ENCODE peak calls at places on chromosomes 3 and 15, in five cellular contexts. C is A549, O is HepG2, Q is IMR-90, K is HCT116. W is an unnamed sample. For H3K4me1, the result is how much of the 10 kb centered on the place peaks cover.

GRCh38 chr15:59830873-59831272 is 141.8 kb upstream of the BNIP2 start:
- DNase-seq in C (no peak), Q (no peak), K (no peak), O (no peak), W (no peak)

GRCh38 chr15:82624008-82624407 is 23.2 kb downstream of the CPEB1 start:
- DNase-seq in Q (no peak), O (no peak), K (no peak), C (no peak), W (no peak)

GRCh38 chr15:91852741-91853500 is 587 bp upstream of the SLCO3A1 start:
- DNase-seq in C (peak), O (peak), K (no peak), Q (peak), W (peak)

GRCh38 chr3:8970971-8971589 is 7.8 kb upstream of the RAD18 start:
- DNase-seq in C (peak), O (peak), Q (peak), K (peak), W (peak)

GRCh38 chr3:38842266-38842965 is 26.4 kb upstream of the SCN10A start:
- DNase-seq in O (no peak), K (no peak), C (no peak), Q (no peak), W (no peak)

GRCh38 chr3:147529551-147529950 is 120.4 kb downstream of the ZIC1 start:
- DNase-seq in Q (no peak), O (no peak), K (no peak), C (no peak), W (no peak)

GRCh38 chr3:133474251-133474801 is 74.5 kb downstream of the BFSP2 start:
- DNase-seq in O (no peak), K (no peak), C (no peak), Q (peak), W (no peak)

GRCh38 chr15:41878355-41878699 is 15.5 kb downstream of the SPTBN5 start:
- DNase-seq in C (no peak), K (no peak), O (no peak), Q (no peak), W (no peak)

GRCh38 chr15:25242166-25242879 is 196.5 kb downstream of the UBE3A start:
- DNase-seq in C (no peak), O (no peak), Q (no peak), K (no peak), W (no peak)

GRCh38 chr15:65516997-65517865 is at the start of gene DPP8:
- DNase-seq in Q (peak), C (peak), O (peak), K (peak), W (peak)

GRCh38 chr15:65509321-65509720 is 8.2 kb downstream of the DPP8 start:
- DNase-seq in C (no peak), O (no peak), Q (no peak), K (no peak), W (no peak)

GRCh38 chr15:65517866-65518207 is 348 bp upstream of the DPP8 start:
- DNase-seq in O (no peak), K (no peak), Q (no peak), C (no peak), W (no peak)

GRCh38 chr15:65512189-65512588 is 5.3 kb downstream of the DPP8 start:
- DNase-seq in O (no peak), K (no peak), C (no peak), Q (no peak), W (no peak)

GRCh38 chr15:65512807-65513416 is 4.6 kb downstream of the DPP8 start:
- DNase-seq in Q (no peak), C (no peak), K (no peak), O (no peak), W (no peak)
- H3K4me1 ChIP-seq in Q (under half), C (under half), K (under half), O (under half), W (under half)

GRCh38 chr3:59606638-59607262 is 556.9 kb upstream of the CFAP20DC start:
- DNase-seq in K (no peak), O (no peak), Q (no peak), C (no peak), W (peak)
- TF ChIP-seq RAD21 in K (no peak), O (no peak), Q (no peak), C (no peak), W (no peak)

GRCh38 chr3:5428607-5429516 is 241.4 kb downstream of the EDEM1 start:
- DNase-seq in O (no peak), Q (no peak), K (no peak), C (no peak), W (no peak)

GRCh38 chr3:5427021-5427420 is 239.5 kb downstream of the EDEM1 start:
- DNase-seq in K (no peak), Q (no peak), C (no peak), O (no peak), W (no peak)

GRCh38 chr3:5429517-5429890 is 242.0 kb downstream of the EDEM1 start:
- DNase-seq in O (no peak), C (no peak), K (no peak), Q (no peak), W (no peak)

GRCh38 chr3:5426094-5426883 is 238.8 kb downstream of the EDEM1 start:
- DNase-seq in C (peak), O (peak), Q (peak), K (peak), W (peak)

DNA sequence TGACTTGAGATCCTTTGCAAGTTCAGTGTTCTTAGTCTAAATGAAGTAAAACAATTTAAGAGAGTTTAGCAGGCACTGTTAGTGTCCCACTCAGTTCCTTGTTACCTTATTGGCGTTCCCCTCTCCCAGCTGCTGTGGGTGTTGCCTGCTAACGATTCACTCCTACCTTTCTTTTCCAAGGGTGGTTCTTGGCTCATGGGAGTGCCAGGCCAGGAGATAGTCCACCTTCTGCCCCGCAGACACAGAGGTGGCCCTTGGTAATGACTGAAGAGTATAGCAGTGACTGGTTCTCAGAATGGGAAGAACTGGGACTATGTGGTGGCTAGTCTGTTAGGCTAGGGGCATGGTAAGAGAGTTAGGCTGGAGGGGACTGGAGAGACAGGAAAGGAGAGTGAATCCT is 240.4 kb downstream of the EDEM1 start:
- DNase-seq in Q (no peak), O (no peak), K (no peak), C (no peak), W (no peak)
- H3K4me1 ChIP-seq in Q (under half), O (under half), K (under half), C (under half), W (under half)

GRCh38 chr15:31540633-31541032 is 214.0 kb downstream of the KLF13 start:
- DNase-seq in K (no peak), Q (no peak), C (no peak), O (peak), W (no peak)

DNA sequence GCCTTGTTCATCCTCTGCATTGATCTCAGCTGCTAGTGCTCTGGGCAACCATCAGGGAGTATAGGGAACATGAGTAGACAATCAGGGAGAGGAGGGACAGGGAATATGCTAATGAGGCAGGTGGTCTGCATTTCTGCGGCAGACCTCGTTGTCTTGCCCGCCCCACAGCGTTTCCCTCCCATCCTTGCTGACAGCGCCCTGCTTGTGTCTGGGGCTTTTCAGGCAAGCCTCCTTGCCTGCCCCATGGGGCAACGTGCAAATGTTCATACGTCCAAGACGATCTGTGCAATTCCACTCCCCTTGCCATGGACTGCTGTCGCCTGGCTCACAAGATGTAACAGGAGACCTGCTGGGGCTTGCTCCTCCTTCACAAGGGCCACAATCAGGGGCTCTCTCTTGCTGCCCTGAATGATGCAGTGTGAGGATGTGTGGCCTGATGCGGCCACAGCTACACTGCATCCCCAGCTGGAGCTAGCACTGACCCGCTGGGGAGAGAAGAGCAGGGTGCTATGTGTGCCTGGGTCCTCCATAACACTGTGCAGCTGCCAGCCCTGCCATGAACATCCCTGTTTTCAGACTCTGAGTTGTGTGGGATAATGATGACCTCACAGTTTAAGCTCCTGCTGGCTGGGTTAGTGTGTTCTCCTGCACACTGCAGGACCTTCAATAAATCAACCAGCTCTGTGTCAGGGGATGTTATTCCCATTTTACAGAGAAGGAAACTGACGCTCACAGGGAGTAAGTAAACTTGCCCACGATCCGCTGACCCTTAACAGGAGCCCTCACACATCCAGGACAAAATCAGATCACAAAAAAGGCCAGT is 211.3 kb downstream of the KLF13 start:
- DNase-seq in C (no peak), K (no peak), Q (no peak), O (no peak), W (no peak)
- TF ChIP-seq RAD21 in C (no peak), K (no peak), Q (no peak), O (no peak), W (no peak)

GRCh38 chr15:31352911-31353811 is 26.5 kb downstream of the KLF13 start:
- DNase-seq in Q (peak), C (no peak), O (no peak), K (no peak), W (peak)

GRCh38 chr15:31350771-31351170 is 24.1 kb downstream of the KLF13 start:
- DNase-seq in Q (no peak), C (no peak), O (no peak), K (no peak), W (no peak)

GRCh38 chr15:31349233-31350141 is 22.9 kb downstream of the KLF13 start:
- DNase-seq in O (no peak), Q (no peak), K (no peak), C (no peak), W (no peak)

GRCh38 chr15:31353931-31354330 is 27.3 kb downstream of the KLF13 start:
- DNase-seq in Q (no peak), O (no peak), K (no peak), C (no peak), W (peak)

GRCh38 chr15:31352283-31352880 is 25.7 kb downstream of the KLF13 start:
- DNase-seq in Q (peak), C (no peak), O (no peak), K (no peak), W (peak)
- H3K4me1 ChIP-seq in Q (under half), C (under half), O (under half), K (under half), W (under half)

GRCh38 chr3:194306109-194306686 is 44.9 kb downstream of the CPN2 start:
- DNase-seq in Q (no peak), O (no peak), C (no peak), K (no peak), W (no peak)

GRCh38 chr3:194303749-194304148 is 47.4 kb downstream of the CPN2 start:
- DNase-seq in K (no peak), C (no peak), Q (no peak), O (no peak), W (no peak)

GRCh38 chr3:194301730-194302129 is 49.4 kb downstream of the CPN2 start:
- DNase-seq in O (no peak), C (no peak), Q (no peak), K (no peak), W (no peak)

GRCh38 chr3:194305356-194306108 is 45.6 kb downstream of the CPN2 start:
- DNase-seq in K (no peak), Q (no peak), O (no peak), C (no peak), W (no peak)

DNA sequence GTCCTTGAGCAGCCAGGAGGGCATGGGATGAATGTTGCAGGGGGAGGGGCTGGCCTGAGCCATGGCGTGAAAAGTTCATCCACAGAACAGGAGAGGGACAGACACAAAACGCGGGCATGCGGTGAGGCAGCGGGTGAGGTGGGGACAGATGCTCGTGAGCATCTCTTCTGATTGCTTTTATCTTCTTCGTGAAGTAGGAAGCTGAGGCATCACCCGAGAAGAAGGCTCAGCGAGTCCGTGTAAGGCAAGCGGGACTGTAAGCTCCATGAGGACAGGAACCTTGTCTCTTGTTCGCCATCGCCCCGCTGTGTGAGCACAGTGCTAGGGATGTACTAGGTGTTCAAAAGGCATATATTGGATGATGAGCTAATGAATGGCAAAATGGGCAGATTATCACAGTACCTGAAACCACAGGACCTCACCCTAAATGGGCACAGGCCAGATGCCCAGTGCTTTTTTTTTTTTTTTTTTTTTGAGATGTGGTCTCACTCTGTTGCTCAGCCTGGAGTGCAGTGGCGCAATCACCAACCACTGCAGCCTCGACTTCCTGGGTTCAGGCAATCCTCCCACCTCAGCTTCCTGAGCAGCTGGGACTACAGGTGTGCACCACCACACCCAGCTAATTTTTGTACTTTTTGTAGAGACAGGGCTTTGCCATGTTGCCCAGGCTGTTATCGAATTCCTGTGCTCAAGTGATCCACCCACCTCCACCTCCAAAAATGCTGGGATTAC is 46.8 kb downstream of the CPN2 start:
- DNase-seq in O (no peak), C (no peak), K (no peak), Q (no peak), W (no peak)
- TF ChIP-seq RAD21 in O (no peak), C (no peak), K (no peak), Q (no peak), W (no peak)

DNA sequence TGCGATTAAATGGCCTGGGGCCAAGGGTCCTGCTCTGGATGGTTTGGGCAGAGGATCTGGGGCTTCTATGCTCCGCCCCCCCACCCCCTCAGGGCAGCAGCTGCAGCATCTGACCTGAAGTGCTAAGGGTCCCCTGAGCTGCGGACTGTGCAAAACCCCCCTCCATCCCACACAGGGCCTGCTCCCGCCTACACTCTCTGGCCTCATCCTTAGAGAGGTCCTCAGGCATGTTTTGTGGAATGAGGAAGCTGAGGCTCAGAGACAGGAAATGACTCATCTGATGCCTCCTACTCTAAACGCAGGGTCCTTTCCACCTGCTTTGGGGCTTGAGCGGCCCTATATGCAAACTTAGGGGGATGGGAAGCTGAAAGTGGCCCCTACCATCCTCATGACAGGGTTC is 59.5 kb upstream of the CTSH start:
- DNase-seq in O (peak), C (peak), Q (peak), K (peak), W (no peak)
- H3K4me1 ChIP-seq in O (under half), C (under half), Q (under half), K (under half), W (under half)

DNA sequence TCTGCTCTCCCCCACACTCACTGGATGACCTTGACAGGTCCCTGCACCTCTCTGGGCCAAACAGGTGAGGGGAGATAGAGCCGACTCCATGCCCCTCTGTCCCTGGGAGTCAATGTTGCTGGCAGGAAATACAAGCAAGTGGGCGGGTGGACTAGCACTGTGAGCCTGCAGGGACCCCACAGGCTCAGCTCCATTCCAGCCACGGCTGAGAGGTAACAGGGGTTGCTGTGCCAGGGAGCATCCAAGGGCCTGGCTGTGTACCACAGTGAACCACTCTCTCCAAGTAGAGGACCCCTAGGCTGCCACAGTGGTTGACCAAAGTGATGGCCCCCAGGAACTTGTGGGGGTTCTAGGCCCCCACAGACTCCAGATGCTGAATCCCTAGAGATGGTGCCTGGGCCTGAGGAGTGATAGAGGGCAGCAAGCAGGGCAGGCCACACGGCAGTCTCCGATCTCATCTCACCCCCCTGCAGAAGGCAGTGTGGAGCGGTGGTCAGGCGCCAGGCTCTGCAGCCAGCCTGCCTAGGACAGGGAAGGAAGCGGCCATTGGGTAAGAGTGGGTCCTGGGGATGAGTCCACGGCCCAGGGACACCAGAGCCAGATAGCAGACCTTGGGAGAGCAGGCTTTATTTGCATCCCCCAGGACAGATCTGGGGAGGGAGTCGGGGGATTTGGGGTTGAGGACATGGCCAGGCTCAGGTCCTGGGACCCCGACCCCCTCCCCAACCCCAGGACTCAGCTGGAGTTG is 3.2 kb downstream of the TNNC1 start:
- DNase-seq in K (no peak), O (no peak), C (no peak), Q (no peak), W (no peak)
- TF ChIP-seq RAD21 in K (no peak), O (no peak), C (no peak), Q (no peak), W (no peak)

W was measured in SK-N-SH.